ENCODE peak calls at places on chromosomes 12 and 14, in nine cellular contexts. V is occipital lobe; P is ureter; N is progenitor cell of endocrine pancreas; Q is stimulated activated naive CD4-positive, alpha-beta T cell treated with Interleukin-2 at 50 U/mL for 16 hours; O is NCI-H774; I is HFF-Myc; W is fibroblast of the conjunctiva; G is left ventricle myocardium superior. D is an unnamed sample.

GRCh38 chr12:22729898-22730443 is 105.0 kb downstream of the ETNK1 start:
- DNase-seq in V (no peak), O (no peak), P (no peak), G (no peak), W (no peak), Q (no peak), I (no peak), N (no peak), D (no peak)

GRCh38 chr14:91036741-91037469 is 23.5 kb downstream of the RPS6KA5 start:
- DNase-seq in W (no peak), Q (no peak), G (no peak), V (no peak), I (no peak), N (no peak), P (no peak), O (no peak), D (no peak)

GRCh38 chr12:121238604-121239334 is 28.8 kb downstream of the P2RX4 start:
- DNase-seq in N (no peak), Q (no peak), O (peak), W (no peak), G (no peak), I (no peak), P (no peak), V (peak), D (no peak)

GRCh38 chr14:100416921-100417451 is 93.8 kb downstream of the SLC25A47 start:
- DNase-seq in W (no peak), N (no peak), Q (no peak), G (no peak), V (no peak), I (no peak), O (no peak), P (no peak), D (no peak)

GRCh38 chr14:77508249-77508648 is 9.6 kb upstream of the ISM2 start:
- DNase-seq in I (no peak), V (no peak), G (no peak), P (no peak), Q (no peak), N (no peak), W (no peak), O (no peak), D (no peak)

GRCh38 chr12:78194448-78194847 is 363.8 kb downstream of the NAV3 start:
- DNase-seq in W (peak), N (no peak), O (no peak), Q (no peak), G (no peak), V (no peak), I (peak), P (no peak), D (no peak)

GRCh38 chr14:37843969-37844607 is 248.7 kb downstream of the TTC6 start:
- DNase-seq in V (no peak), Q (no peak), O (no peak), I (no peak), P (no peak), G (no peak), N (no peak), W (no peak), D (no peak)

GRCh38 chr12:57821474-57822214 is 3.1 kb upstream of the AVIL start:
- DNase-seq in W (no peak), I (no peak), N (no peak), Q (no peak), V (no peak), P (no peak), O (no peak), G (no peak), D (no peak)

GRCh38 chr12:124110372-124110883 is 137.4 kb downstream of the ZNF664 start:
- DNase-seq in N (no peak), V (no peak), O (no peak), P (no peak), G (no peak), I (no peak), Q (no peak), W (no peak), D (no peak)

D was measured in CD14-positive monocyte.